ENCODE peak calls at places on chromosomes 13 and 19, in ten cellular contexts. J, B, O, V, Y, U, A, S, H and E are unnamed samples.

GRCh38 chr13:25966086-25966485 is 85.7 kb downstream of the SHISA2 start:
- DNase-seq in J (no peak), B (no peak), O (no peak), V (no peak), Y (no peak), U (no peak), A (no peak), S (no peak), H (no peak), E (no peak)

GRCh38 chr13:98557934-98558630 is 18.8 kb downstream of the STK24 start:
- DNase-seq in J (no peak), B (no peak), O (no peak), V (no peak), Y (no peak), U (no peak), A (no peak), S (no peak), H (no peak), E (no peak)

GRCh38 chr13:33228645-33229445 is 56.7 kb downstream of the STARD13 start:
- DNase-seq in J (no peak), B (no peak), O (no peak), V (no peak), Y (peak), U (peak), A (no peak), S (no peak), H (no peak), E (no peak)

GRCh38 chr13:102555914-102556553 is 40.8 kb upstream of the TPP2 start:
- DNase-seq in J (no peak), B (no peak), O (no peak), V (no peak), Y (peak), U (no peak), A (no peak), S (no peak), H (no peak), E (no peak)

GRCh38 chr19:460877-461609 is at the start of gene SHC2:
- DNase-seq in J (no peak), B (no peak), O (no peak), V (no peak), Y (peak), U (no peak), A (peak), S (no peak), H (no peak), E (no peak)

GRCh38 chr13:109881347-109881725 is 95.0 kb upstream of the IRS2 start:
- DNase-seq in J (no peak), B (no peak), O (no peak), V (no peak), Y (no peak), U (no peak), A (no peak), S (no peak), H (no peak), E (no peak)

GRCh38 chr19:49987159-49987698 is 26.3 kb upstream of the SIGLEC11 start:
- DNase-seq in J (peak), B (peak), O (peak), V (peak), Y (no peak), U (peak), A (no peak), S (peak), H (peak), E (peak)

GRCh38 chr13:79384022-79384610 is 21.9 kb downstream of the RBM26 start:
- DNase-seq in J (no peak), B (no peak), O (no peak), V (no peak), Y (no peak), U (no peak), A (no peak), S (no peak), H (no peak), E (no peak)

GRCh38 chr19:18733196-18733647 is 49.7 kb downstream of the CRTC1 start:
- DNase-seq in J (no peak), B (no peak), O (no peak), V (no peak), Y (no peak), U (no peak), A (peak), S (no peak), H (no peak), E (no peak)

GRCh38 chr13:67230774-67231480 is 791 bp upstream of the PCDH9 start:
- DNase-seq in J (no peak), B (peak), O (peak), V (no peak), Y (peak), U (no peak), A (peak), S (peak), H (no peak), E (no peak)

GRCh38 chr19:12314553-12314952 is 18.9 kb downstream of the ZNF563 start:
- DNase-seq in J (no peak), B (no peak), O (no peak), V (no peak), Y (no peak), U (no peak), A (no peak), S (no peak), H (no peak), E (no peak)

GRCh38 chr13:111951982-111952565 is 114.9 kb upstream of the SOX1 start:
- DNase-seq in J (no peak), B (no peak), O (no peak), V (no peak), Y (no peak), U (no peak), A (no peak), S (no peak), H (no peak), E (no peak)

GRCh38 chr19:51882518-51882917 is 5.2 kb downstream of the ZNF577 start:
- DNase-seq in J (no peak), B (no peak), O (no peak), V (no peak), Y (no peak), U (no peak), A (no peak), S (no peak), H (no peak), E (no peak)